ENCODE peak calls at places on chromosomes 5 and 9, in five cellular contexts. B, W, P, K and D are unnamed samples. For H3K9me3, the result is how much of the 10 kb centered on the place peaks cover.

GRCh38 chr9:78598120-78598519 is 301.2 kb downstream of the PSAT1 start:
- DNase-seq in P (no peak), B (no peak), W (no peak), K (no peak), D (no peak)

GRCh38 chr9:26219961-26220360 is 541.7 kb upstream of the TUSC1 start:
- DNase-seq in W (no peak), B (no peak), P (no peak), K (no peak), D (peak)

GRCh38 chr9:99377790-99378775 is 156.0 kb downstream of the SEC61B start:
- DNase-seq in P (no peak), B (no peak), K (no peak), W (no peak), D (peak)

GRCh38 chr9:75054373-75055001 is 26.4 kb upstream of the CARNMT1 start:
- DNase-seq in K (no peak), W (no peak), B (no peak), P (no peak), D (no peak)

GRCh38 chr5:112216140-112216539 is 202.9 kb downstream of the EPB41L4A start:
- DNase-seq in W (no peak), P (no peak), K (no peak), B (no peak), D (no peak)

GRCh38 chr5:140926211-140926902 is at the start of gene PCDHAC1:
- DNase-seq in K (no peak), W (peak), B (peak), P (peak), D (peak)

GRCh38 chr9:18720691-18721090 is 246.7 kb downstream of the ADAMTSL1 start:
- DNase-seq in W (no peak), K (no peak), P (no peak), B (no peak), D (no peak)

GRCh38 chr5:74232281-74232680 is 408.2 kb downstream of the ENC1 start:
- DNase-seq in P (no peak), B (no peak), W (no peak), K (no peak), D (no peak)

GRCh38 chr9:131585375-131585774 is 40.1 kb downstream of the PRRT1B start:
- DNase-seq in K (no peak), P (no peak), W (no peak), B (no peak), D (no peak)

GRCh38 chr5:52800394-52801213 is 12.9 kb downstream of the ITGA1 start:
- DNase-seq in K (no peak), P (peak), W (no peak), B (peak), D (no peak)

GRCh38 chr5:139710370-139711066 is 62.4 kb downstream of the CXXC5 start:
- DNase-seq in W (no peak), B (peak), K (no peak), P (peak), D (no peak)

GRCh38 chr9:121675969-121676822 is 24.8 kb downstream of the DAB2IP start:
- DNase-seq in P (peak), K (no peak), W (no peak), B (no peak), D (no peak)

GRCh38 chr5:117748336-117748735 is 1173.7 kb upstream of the SEMA6A start:
- DNase-seq in W (no peak), P (no peak), B (no peak), K (no peak), D (no peak)

GRCh38 chr5:109485030-109485429 is 75.3 kb upstream of the PJA2 start:
- DNase-seq in K (no peak), B (peak), W (no peak), P (peak), D (no peak)

GRCh38 chr5:148730272-148730954 is 76.1 kb upstream of the HTR4 start:
- DNase-seq in K (no peak), P (no peak), W (no peak), B (no peak), D (no peak)

GRCh38 chr5:8633259-8633658 is 764.3 kb downstream of the MTRR start:
- DNase-seq in K (no peak), W (no peak), B (no peak), P (no peak), D (no peak)

GRCh38 chr5:56910123-56910951 is 941 bp downstream of the SETD9 start:
- DNase-seq in B (no peak), P (peak), W (no peak), K (no peak), D (no peak)

GRCh38 chr5:4640793-4641192 is 499.3 kb upstream of the ADAMTS16 start:
- DNase-seq in P (no peak), K (no peak), W (no peak), B (no peak), D (peak)

GRCh38 chr9:124037790-124038189 is 26.2 kb downstream of the LHX2 start:
- DNase-seq in B (no peak), P (peak), W (peak), K (no peak), D (no peak)

GRCh38 chr5:143168171-143168681 is 235.3 kb downstream of the NR3C1 start:
- DNase-seq in B (no peak), K (no peak), P (no peak), W (no peak), D (no peak)

GRCh38 chr9:15225564-15226126 is 81.4 kb downstream of the TTC39B start:
- DNase-seq in P (no peak), W (no peak), K (no peak), B (no peak), D (no peak)

GRCh38 chr9:21682981-21683380 is 119.5 kb upstream of the MTAP start:
- DNase-seq in W (no peak), P (no peak), K (no peak), B (no peak), D (no peak)

GRCh38 chr5:172886974-172887491 is 53.0 kb downstream of the ERGIC1 start:
- DNase-seq in P (no peak), K (no peak), B (no peak), W (no peak), D (no peak)

GRCh38 chr9:127926961-127927456 is 3.6 kb downstream of the PIP5KL1 start:
- DNase-seq in K (no peak), B (no peak), P (no peak), W (no peak), D (no peak)

GRCh38 chr5:147685991-147686390 is 96.5 kb downstream of the JAKMIP2 start:
- DNase-seq in W (no peak), K (no peak), B (no peak), P (no peak), D (no peak)

GRCh38 chr5:158640581-158640980 is 459.1 kb downstream of the EBF1 start:
- DNase-seq in W (no peak), P (no peak), B (no peak), K (no peak), D (no peak)

GRCh38 chr5:3197699-3198098 is 397.9 kb upstream of the IRX1 start:
- DNase-seq in P (no peak), K (no peak), W (no peak), B (no peak), D (peak)

GRCh38 chr5:142878111-142878510 is 107.9 kb downstream of the ARHGAP26 start:
- DNase-seq in P (no peak), B (no peak), K (no peak), W (no peak), D (no peak)

GRCh38 chr9:27572566-27572917 is 739 bp downstream of the C9orf72 start:
- DNase-seq in W (no peak), K (no peak), P (peak), B (peak), D (peak)

GRCh38 chr5:154078305-154078704 is 39.5 kb downstream of the MFAP3 start:
- DNase-seq in W (no peak), P (peak), B (no peak), K (no peak), D (peak)

GRCh38 chr5:67773439-67773988 is 442.0 kb upstream of the PIK3R1 start:
- DNase-seq in B (no peak), K (no peak), P (no peak), W (peak), D (no peak)

GRCh38 chr5:67774153-67774552 is 441.4 kb upstream of the PIK3R1 start:
- DNase-seq in B (no peak), W (no peak), K (no peak), P (no peak), D (no peak)

GRCh38 chr5:67771791-67772190 is 443.8 kb upstream of the PIK3R1 start:
- DNase-seq in P (no peak), W (no peak), B (no peak), K (no peak), D (no peak)

GRCh38 chr5:67770431-67771025 is 445.0 kb upstream of the PIK3R1 start:
- DNase-seq in P (no peak), K (peak), W (no peak), B (no peak), D (no peak)

DNA sequence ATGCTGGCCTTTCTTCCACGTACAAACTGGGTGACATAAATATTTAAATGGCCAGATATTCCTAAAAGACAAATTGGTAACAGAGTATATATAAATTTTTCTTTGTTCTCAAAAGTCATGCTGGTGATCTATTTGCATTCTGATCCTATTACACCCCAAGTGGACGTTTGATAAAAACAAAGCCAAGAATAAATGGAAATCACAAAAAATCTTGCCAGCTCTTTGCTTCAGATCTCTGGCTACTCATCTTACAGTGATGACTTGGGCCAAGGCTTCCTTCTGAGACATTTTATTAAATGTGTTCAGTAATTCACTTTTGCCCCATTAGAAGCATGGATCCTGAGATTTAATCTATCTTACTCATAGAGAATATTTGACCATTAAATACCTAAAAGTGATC is 444.3 kb upstream of the PIK3R1 start:
- DNase-seq in P (no peak), W (no peak), B (no peak), K (no peak), D (no peak)
- H3K9me3 ChIP-seq in P (under half), W (under half), B (under half), K (under half), D (under half)

DNA sequence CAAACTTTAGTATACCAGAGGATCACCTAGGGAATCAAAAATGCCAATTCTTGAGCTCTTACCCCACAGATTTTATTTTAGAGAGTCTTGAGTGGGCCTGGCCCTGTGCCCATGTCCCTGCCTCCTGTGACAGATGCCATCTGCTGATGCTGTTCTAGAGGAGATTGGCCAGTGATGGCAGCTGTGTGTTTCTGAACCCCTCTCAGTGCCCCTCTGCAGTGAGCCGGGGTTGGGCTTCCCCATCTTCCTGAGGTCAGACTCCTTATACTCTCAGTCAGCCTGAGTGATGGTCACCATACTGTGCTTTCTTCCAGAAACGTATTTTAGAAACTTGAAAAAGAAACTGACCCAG is 6.1 kb downstream of the PTCD2 start:
- DNase-seq in P (no peak), K (no peak), B (no peak), W (no peak), D (no peak)
- TF ChIP-seq YY1 in P (no peak), K (no peak), B (no peak), W (no peak), D (no peak)

GRCh38 chr5:150905312-150905683 is 518 bp upstream of the ZNF300 start:
- DNase-seq in W (no peak), P (no peak), B (no peak), K (no peak), D (no peak)
- H3K9me3 ChIP-seq in W (under half), P (under half), B (under half), K (under half), D (half or more)

GRCh38 chr9:136979769-136980587 is 2.7 kb downstream of the PTGDS start:
- DNase-seq in B (no peak), P (no peak), K (no peak), W (no peak), D (no peak)

GRCh38 chr9:136977223-136978072 is at the start of gene PTGDS:
- DNase-seq in W (no peak), P (no peak), K (no peak), B (no peak), D (no peak)

GRCh38 chr9:136980669-136981478 is 1.9 kb upstream of the LCNL1 start:
- DNase-seq in B (no peak), W (no peak), P (no peak), K (no peak), D (no peak)

GRCh38 chr9:136978865-136979544 is 1.7 kb downstream of the PTGDS start:
- DNase-seq in B (no peak), P (no peak), K (no peak), W (no peak), D (no peak)

DNA sequence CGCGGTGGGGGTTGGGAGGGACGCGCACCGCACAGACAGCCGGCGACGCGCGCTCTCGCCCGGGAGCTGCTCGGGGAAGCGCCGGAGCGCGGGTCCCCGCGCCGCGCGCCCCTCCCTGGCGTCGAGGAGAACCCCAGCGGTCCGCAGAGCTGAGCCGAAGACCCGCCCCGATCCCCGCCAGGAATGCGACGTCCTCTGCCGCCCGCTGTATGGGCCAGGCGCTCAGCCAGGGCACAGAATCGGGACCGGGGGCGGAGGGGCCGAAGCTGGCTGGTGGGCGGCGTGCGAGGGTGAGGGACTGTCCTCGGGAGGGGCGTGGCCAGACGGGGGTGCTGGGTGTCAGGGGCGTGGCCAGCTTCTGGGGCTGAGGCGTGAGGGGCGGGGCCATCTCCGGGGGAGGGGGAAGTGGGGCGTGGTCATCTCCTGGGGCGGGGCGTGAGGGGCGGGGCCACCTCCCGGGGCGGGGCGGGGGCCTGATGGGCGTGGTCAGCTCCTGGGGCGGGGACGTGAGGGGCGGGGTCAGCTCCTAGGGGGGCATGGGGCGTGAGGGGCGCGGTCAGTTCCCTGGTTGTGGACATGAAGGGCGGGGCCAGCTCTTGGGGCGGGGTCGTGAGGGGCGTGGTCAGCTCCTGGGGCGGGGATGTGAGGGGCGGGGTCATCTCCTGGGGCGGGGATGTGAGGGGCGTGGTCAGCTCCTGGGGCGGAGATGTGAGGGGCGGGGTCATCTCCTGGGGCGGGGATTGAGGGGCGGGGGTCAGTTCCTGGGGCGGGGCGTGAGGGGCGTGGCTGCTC is 965 bp downstream of the PTGDS start:
- DNase-seq in K (no peak), P (peak), W (no peak), B (peak), D (peak)
- TF ChIP-seq YY1 in K (no peak), P (no peak), W (no peak), B (no peak), D (no peak)

DNA sequence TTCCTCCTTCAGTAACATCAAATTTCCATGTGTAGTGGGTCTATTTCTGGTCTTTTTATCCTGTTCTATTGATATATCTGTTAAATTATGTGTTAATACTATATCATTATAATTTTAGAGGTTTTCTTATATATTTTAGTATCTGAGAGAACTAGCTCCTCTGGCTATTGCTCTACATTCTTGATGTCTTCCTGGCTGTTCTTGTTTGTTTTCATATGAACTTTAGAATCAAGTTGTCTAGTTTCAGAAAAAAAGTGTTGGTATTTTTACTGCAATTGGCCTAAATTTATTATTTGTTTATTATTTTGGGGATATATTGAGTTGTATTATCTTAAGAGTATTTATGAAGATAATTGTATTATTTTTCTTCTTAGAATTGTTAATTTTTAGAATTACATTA is 128.0 kb upstream of the ZNF618 start:
- DNase-seq in B (no peak), K (no peak), W (no peak), P (no peak), D (no peak)
- H3K9me3 ChIP-seq in B (under half), K (under half), W (under half), P (under half), D (under half)

DNA sequence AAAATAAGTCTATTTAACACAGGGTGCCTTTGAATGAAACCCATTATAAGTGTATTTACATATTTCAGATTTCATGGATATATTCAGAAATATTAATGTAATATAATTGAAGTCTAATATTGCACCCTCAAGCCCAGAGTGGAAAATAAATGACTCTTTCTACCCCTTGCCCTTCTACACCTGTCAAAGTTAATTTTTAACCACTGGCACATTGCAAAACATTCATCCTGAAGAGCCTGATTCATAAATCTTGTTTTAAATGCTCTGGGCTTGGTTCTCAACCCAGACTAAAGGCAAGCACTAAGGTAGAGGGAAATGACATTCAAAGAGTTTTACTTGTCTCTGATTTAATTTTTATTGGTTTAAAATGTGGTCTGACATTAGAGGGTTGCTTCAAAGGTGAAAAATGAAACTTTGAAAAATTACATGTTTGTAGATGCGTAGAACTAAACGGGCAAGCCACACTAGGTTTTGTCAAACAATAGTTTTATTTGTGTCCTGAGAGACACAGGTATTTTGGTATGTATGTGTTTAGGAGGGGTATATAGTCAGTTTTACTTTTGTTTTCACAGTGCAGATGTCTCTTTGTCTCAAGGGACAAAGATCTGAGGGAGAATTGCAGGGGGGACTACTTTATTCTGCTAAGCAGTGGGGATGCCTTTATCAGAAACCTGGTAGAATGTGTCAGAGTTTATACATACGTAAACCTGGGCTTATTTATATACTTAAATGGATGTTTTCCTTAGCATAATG is 69.7 kb downstream of the PIK3R1 start:
- DNase-seq in K (no peak), P (no peak), B (no peak), W (no peak), D (no peak)
- TF ChIP-seq YY1 in K (no peak), P (no peak), B (no peak), W (no peak), D (no peak)

GRCh38 chr5:61176631-61177030 is 14.4 kb upstream of the SMIM15 start:
- DNase-seq in B (no peak), K (no peak), W (no peak), P (no peak), D (no peak)
- H3K9me3 ChIP-seq in B (under half), K (under half), W (under half), P (under half), D (under half)